ENCODE peak calls at places on chromosomes 7 and 10, in four cellular contexts. F, E, L and N are unnamed samples.

GRCh38 chr7:101277155-101277554 is 32.3 kb upstream of the FIS1 start:
- DNase-seq in L (no peak), E (no peak), F (no peak), N (no peak)

GRCh38 chr7:135801045-135801693 is 52.6 kb upstream of the FAM180A start:
- DNase-seq in F (peak), L (no peak), E (peak), N (no peak)

GRCh38 chr7:15158141-15158810 is 255.7 kb upstream of the DGKB start:
- DNase-seq in L (no peak), E (no peak), F (no peak), N (no peak)

GRCh38 chr7:100819586-100819985 is 7.7 kb downstream of the EPHB4 start:
- DNase-seq in F (no peak), E (no peak), L (no peak), N (no peak)

GRCh38 chr7:152664636-152665035 is 11.3 kb downstream of the XRCC2 start:
- DNase-seq in F (no peak), L (no peak), E (no peak), N (no peak)

GRCh38 chr7:55052081-55052480 is 33.3 kb downstream of the EGFR start:
- DNase-seq in E (no peak), F (no peak), L (no peak), N (no peak)

GRCh38 chr7:11177793-11178192 is 204.1 kb downstream of the PHF14 start:
- DNase-seq in F (no peak), E (no peak), L (no peak), N (no peak)

GRCh38 chr7:1056785-1057410 is 12.6 kb downstream of the GPR146 start:
- DNase-seq in F (no peak), E (no peak), L (no peak), N (peak)

GRCh38 chr10:75935650-75936400 is 504.4 kb downstream of the LRMDA start:
- DNase-seq in F (no peak), E (no peak), L (no peak), N (no peak)

GRCh38 chr10:89032141-89032814 is 41.7 kb downstream of the FAS start:
- DNase-seq in F (no peak), E (peak), L (peak), N (no peak)

GRCh38 chr7:35799846-35800717 is 775 bp upstream of the SEPTIN7 start:
- DNase-seq in F (peak), E (peak), L (peak), N (peak)

GRCh38 chr7:27994639-27995038 is 186.0 kb downstream of the JAZF1 start:
- DNase-seq in L (no peak), E (peak), F (no peak), N (no peak)

GRCh38 chr10:55091691-55092328 is 290.8 kb upstream of the PCDH15 start:
- DNase-seq in L (no peak), E (peak), F (no peak), N (no peak)

GRCh38 chr10:14123066-14123465 is 207.7 kb downstream of the FRMD4A start:
- DNase-seq in F (no peak), E (no peak), L (no peak), N (no peak)

GRCh38 chr7:44962483-44963251 is 16.1 kb downstream of the MYO1G start:
- DNase-seq in F (peak), E (peak), L (no peak), N (peak)

GRCh38 chr7:94030634-94031033 is 26.5 kb upstream of the BET1 start:
- DNase-seq in F (no peak), L (no peak), E (no peak), N (no peak)

GRCh38 chr7:157401567-157402387 is 65.0 kb downstream of the DNAJB6 start:
- DNase-seq in F (no peak), E (no peak), L (no peak), N (no peak)

GRCh38 chr7:34758111-34758601 is 100.1 kb downstream of the NPSR1 start:
- DNase-seq in E (no peak), L (no peak), F (no peak), N (no peak)

GRCh38 chr10:123009105-123009805 is 449 bp downstream of the ACADSB start:
- DNase-seq in L (peak), F (no peak), E (peak), N (no peak)

GRCh38 chr7:156160811-156161210 is 348.5 kb upstream of the SHH start:
- DNase-seq in L (peak), E (no peak), F (no peak), N (no peak)

GRCh38 chr10:26555719-26556368 is 117.7 kb downstream of the APBB1IP start:
- DNase-seq in E (peak), L (no peak), F (no peak), N (no peak)

GRCh38 chr10:74223755-74224530 is 72.9 kb downstream of the ADK start:
- DNase-seq in F (no peak), L (no peak), E (peak), N (no peak)